ENCODE peak calls at places on chromosomes 12 and 14, in six cellular contexts. V, O, Z, E, Q and W are unnamed samples.

GRCh38 chr14:67599698-67600561 is at the start of gene PIGH:
- DNase-seq in V (peak), O (peak), Z (peak), E (peak), Q (peak), W (peak)

GRCh38 chr12:50003595-50003994 is 21.7 kb downstream of the RACGAP1 start:
- DNase-seq in V (no peak), O (no peak), Z (no peak), E (no peak), Q (no peak), W (no peak)

GRCh38 chr14:58107947-58108552 is 44.0 kb downstream of the ARMH4 start:
- DNase-seq in V (no peak), O (no peak), Z (peak), E (peak), Q (peak), W (no peak)

GRCh38 chr14:88621090-88621489 is 58.3 kb downstream of the ZC3H14 start:
- DNase-seq in V (no peak), O (no peak), Z (no peak), E (no peak), Q (no peak), W (no peak)

GRCh38 chr14:67335781-67336180 is 23.8 kb downstream of the ATP6V1D start:
- DNase-seq in V (no peak), O (no peak), Z (no peak), E (peak), Q (no peak), W (no peak)

GRCh38 chr12:71014180-71014785 is 93.7 kb upstream of the PTPRR start:
- DNase-seq in V (no peak), O (no peak), Z (no peak), E (peak), Q (no peak), W (no peak)

GRCh38 chr14:48546996-48547395 is 871.6 kb upstream of the MDGA2 start:
- DNase-seq in V (no peak), O (no peak), Z (no peak), E (no peak), Q (no peak), W (no peak)

GRCh38 chr12:40692617-40693502 is 621 bp downstream of the CNTN1 start:
- DNase-seq in V (peak), O (no peak), Z (peak), E (no peak), Q (no peak), W (no peak)

GRCh38 chr12:59372971-59373370 is 222.9 kb upstream of the SLC16A7 start:
- DNase-seq in V (no peak), O (no peak), Z (no peak), E (peak), Q (no peak), W (no peak)

GRCh38 chr12:108610856-108611605 is 13.1 kb upstream of the TMEM119 start:
- DNase-seq in V (no peak), O (no peak), Z (no peak), E (no peak), Q (no peak), W (no peak)

GRCh38 chr12:95116341-95116740 is 42.9 kb upstream of the NR2C1 start:
- DNase-seq in V (no peak), O (no peak), Z (no peak), E (no peak), Q (no peak), W (no peak)

GRCh38 chr12:50635356-50635755 is 128.5 kb upstream of the ATF1 start:
- DNase-seq in V (no peak), O (no peak), Z (no peak), E (no peak), Q (no peak), W (no peak)

GRCh38 chr12:26861690-26862089 is 28.7 kb upstream of the ITPR2 start:
- DNase-seq in V (no peak), O (no peak), Z (no peak), E (no peak), Q (no peak), W (no peak)

GRCh38 chr12:76310110-76310509 is 38.1 kb downstream of the BBS10 start:
- DNase-seq in V (no peak), O (no peak), Z (no peak), E (no peak), Q (no peak), W (no peak)

GRCh38 chr12:87779858-87780498 is 249.2 kb downstream of the C12orf50 start:
- DNase-seq in V (peak), O (no peak), Z (no peak), E (no peak), Q (no peak), W (no peak)

GRCh38 chr14:89598548-89599186 is 181.6 kb upstream of the FOXN3 start:
- DNase-seq in V (no peak), O (no peak), Z (no peak), E (no peak), Q (no peak), W (no peak)

GRCh38 chr14:34593740-34594375 is 36.1 kb downstream of the SNX6 start:
- DNase-seq in V (no peak), O (no peak), Z (no peak), E (no peak), Q (peak), W (no peak)

GRCh38 chr14:80213602-80214001 is 2.3 kb upstream of the DIO2 start:
- DNase-seq in V (no peak), O (peak), Z (no peak), E (peak), Q (peak), W (no peak)

GRCh38 chr12:130146532-130146931 is 15.7 kb upstream of the FZD10 start:
- DNase-seq in V (no peak), O (no peak), Z (no peak), E (no peak), Q (no peak), W (no peak)

GRCh38 chr12:2115101-2115845 is 62.5 kb downstream of the CACNA1C start:
- DNase-seq in V (no peak), O (no peak), Z (no peak), E (no peak), Q (no peak), W (no peak)

GRCh38 chr14:104735830-104736642 is 12.0 kb downstream of the ADSS1 start:
- DNase-seq in V (no peak), O (no peak), Z (peak), E (no peak), Q (peak), W (peak)

GRCh38 chr12:67531051-67531450 is 117.5 kb upstream of the DYRK2 start:
- DNase-seq in V (no peak), O (no peak), Z (no peak), E (no peak), Q (no peak), W (no peak)

GRCh38 chr12:124149287-124149686 is 145.6 kb upstream of the RFLNA start:
- DNase-seq in V (no peak), O (no peak), Z (no peak), E (no peak), Q (no peak), W (no peak)

GRCh38 chr12:124913474-124914391 is 717 bp downstream of the UBC start:
- DNase-seq in V (peak), O (no peak), Z (peak), E (peak), Q (peak), W (peak)

GRCh38 chr12:62435337-62436163 is 31.1 kb upstream of the MON2 start:
- DNase-seq in V (peak), O (peak), Z (peak), E (peak), Q (peak), W (no peak)

GRCh38 chr12:125331342-125332052 is 266.3 kb downstream of the AACS start:
- DNase-seq in V (no peak), O (no peak), Z (no peak), E (no peak), Q (no peak), W (no peak)

GRCh38 chr12:22459872-22460490 is 84.4 kb downstream of the C2CD5 start:
- DNase-seq in V (no peak), O (no peak), Z (no peak), E (peak), Q (no peak), W (no peak)

GRCh38 chr12:1691123-1692007 is 495 bp downstream of the ADIPOR2 start:
- DNase-seq in V (no peak), O (peak), Z (peak), E (peak), Q (peak), W (peak)

GRCh38 chr12:2265461-2266167 is 212.8 kb downstream of the CACNA1C start:
- DNase-seq in V (no peak), O (no peak), Z (no peak), E (no peak), Q (no peak), W (no peak)

GRCh38 chr12:124774462-124775167 is 89.0 kb downstream of the SCARB1 start:
- DNase-seq in V (no peak), O (no peak), Z (peak), E (no peak), Q (peak), W (no peak)

GRCh38 chr12:52191841-52192791 is at the start of gene KRT80:
- DNase-seq in V (peak), O (no peak), Z (no peak), E (peak), Q (peak), W (peak)

GRCh38 chr14:68979722-68980552 is 835 bp upstream of the ACTN1 start:
- DNase-seq in V (peak), O (no peak), Z (no peak), E (peak), Q (peak), W (no peak)

GRCh38 chr14:27727371-27727770 is 1039.2 kb upstream of the FOXG1 start:
- DNase-seq in V (no peak), O (no peak), Z (no peak), E (no peak), Q (no peak), W (no peak)

GRCh38 chr12:101779626-101780025 is 40.4 kb upstream of the SYCP3 start:
- DNase-seq in V (no peak), O (no peak), Z (no peak), E (no peak), Q (no peak), W (no peak)

GRCh38 chr14:92437729-92438280 is 75.8 kb upstream of the RIN3 start:
- DNase-seq in V (no peak), O (no peak), Z (no peak), E (no peak), Q (no peak), W (no peak)

GRCh38 chr12:68400231-68400829 is 68.2 kb upstream of the MDM1 start:
- DNase-seq in V (no peak), O (no peak), Z (no peak), E (no peak), Q (no peak), W (no peak)

GRCh38 chr14:105168979-105169507 is 467 bp upstream of the JAG2 start:
- DNase-seq in V (no peak), O (no peak), Z (no peak), E (no peak), Q (no peak), W (no peak)

DNA sequence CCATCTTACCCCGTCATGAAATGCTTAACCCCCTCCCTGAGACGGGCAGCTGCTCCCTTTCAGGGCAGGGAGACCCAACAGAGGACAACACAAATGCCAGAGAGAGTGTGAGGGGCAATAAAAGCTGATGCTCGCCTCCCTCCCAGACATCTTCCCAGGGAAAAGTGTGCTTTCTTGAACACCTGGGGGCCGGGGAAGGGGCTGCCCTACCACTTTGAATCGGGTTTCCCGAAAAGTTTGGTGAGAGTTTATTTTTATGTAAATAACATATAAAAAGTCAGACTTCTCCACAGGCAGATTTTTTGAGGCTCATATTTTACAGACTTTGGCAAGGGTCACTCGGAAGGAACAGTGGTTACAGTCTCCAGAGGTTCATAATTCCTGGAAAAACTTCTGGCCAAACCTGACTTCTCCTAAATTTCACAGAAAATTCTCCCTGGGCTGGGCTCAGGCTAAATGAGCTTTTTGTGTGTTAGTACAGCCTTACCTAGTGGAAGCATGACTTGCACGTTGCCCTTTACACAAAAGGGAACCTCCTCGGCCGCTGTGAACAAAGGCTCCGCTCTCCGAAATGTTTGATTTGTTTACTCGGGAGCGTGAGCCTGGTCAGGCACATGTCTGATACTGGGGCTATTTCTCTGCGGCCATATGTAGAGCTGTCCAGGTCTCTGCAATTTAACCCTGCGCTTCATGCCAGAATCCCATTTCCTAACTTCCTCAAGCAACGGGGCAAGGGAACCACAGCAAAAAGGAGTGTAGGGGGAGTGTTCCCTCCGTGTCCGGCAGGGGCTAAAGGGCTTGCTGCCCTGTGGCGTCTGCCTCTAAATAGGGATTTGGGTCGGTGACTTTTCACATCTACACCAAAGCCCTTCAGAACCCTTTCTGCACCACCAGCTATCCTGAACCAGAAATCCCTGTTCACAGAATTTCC is 3.4 kb downstream of the RTL1 start:
- DNase-seq in V (no peak), O (no peak), Z (no peak), E (no peak), Q (peak), W (no peak)
- TF ChIP-seq CTCF in V (no peak), O (peak), Z (no peak), E (no peak), Q (no peak), W (no peak)

DNA sequence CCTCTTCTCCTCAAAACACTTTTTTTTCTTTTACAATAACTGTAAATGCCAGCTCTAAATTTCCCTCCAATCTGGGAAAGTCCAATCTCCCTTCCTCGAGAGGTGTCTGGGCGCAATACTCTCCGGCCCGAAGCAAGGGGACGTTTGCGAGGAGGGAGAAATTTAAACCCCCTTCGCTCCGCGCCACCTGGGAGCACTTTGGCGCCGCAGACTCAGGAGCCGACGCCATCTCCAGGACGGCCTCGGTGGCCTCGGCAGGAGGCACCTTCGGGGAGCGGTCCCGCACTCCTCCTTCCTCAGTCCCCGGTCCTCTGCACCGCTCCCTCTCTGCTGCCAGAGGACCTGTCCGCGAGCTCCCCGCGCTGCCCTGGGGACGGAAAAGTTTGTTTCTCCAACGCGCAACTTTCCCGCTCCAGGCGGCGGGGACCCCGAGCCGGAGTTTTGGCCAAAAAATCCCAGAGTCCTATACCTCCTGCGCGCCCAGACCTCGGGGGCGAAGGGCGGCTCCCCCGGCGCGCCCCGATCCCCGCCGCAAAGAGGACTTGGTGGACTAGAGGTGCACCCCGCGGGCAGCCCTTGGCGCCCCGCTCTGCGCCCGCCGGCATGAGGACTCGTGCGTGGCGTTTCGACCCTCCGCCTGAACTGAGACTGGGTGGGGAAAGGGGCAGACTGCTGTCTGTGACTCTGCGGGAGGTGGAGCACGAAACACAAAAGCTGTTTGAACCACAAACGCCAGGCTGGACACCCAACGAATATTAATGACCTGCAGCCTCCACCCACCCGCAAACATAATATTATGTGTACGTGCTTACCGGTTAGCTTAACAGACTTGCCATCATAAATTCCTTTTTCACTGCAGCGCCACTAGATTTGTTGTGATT is 95.1 kb upstream of the HMGA2 start:
- DNase-seq in V (no peak), O (no peak), Z (no peak), E (peak), Q (no peak), W (peak)
- TF ChIP-seq CTCF in V (no peak), O (no peak), Z (no peak), E (no peak), Q (no peak), W (peak)

GRCh38 chr14:102594514-102595175 is 2.2 kb downstream of the RCOR1 start:
- DNase-seq in V (peak), O (no peak), Z (peak), E (peak), Q (peak), W (no peak)
- TF ChIP-seq CTCF in V (peak), O (peak), Z (peak), E (peak), Q (peak), W (peak)

GRCh38 chr12:53984901-53985357 is at the start of gene HOXC10:
- DNase-seq in V (peak), O (no peak), Z (peak), E (peak), Q (peak), W (no peak)
- TF ChIP-seq CTCF in V (peak), O (peak), Z (peak), E (peak), Q (peak), W (peak)

DNA sequence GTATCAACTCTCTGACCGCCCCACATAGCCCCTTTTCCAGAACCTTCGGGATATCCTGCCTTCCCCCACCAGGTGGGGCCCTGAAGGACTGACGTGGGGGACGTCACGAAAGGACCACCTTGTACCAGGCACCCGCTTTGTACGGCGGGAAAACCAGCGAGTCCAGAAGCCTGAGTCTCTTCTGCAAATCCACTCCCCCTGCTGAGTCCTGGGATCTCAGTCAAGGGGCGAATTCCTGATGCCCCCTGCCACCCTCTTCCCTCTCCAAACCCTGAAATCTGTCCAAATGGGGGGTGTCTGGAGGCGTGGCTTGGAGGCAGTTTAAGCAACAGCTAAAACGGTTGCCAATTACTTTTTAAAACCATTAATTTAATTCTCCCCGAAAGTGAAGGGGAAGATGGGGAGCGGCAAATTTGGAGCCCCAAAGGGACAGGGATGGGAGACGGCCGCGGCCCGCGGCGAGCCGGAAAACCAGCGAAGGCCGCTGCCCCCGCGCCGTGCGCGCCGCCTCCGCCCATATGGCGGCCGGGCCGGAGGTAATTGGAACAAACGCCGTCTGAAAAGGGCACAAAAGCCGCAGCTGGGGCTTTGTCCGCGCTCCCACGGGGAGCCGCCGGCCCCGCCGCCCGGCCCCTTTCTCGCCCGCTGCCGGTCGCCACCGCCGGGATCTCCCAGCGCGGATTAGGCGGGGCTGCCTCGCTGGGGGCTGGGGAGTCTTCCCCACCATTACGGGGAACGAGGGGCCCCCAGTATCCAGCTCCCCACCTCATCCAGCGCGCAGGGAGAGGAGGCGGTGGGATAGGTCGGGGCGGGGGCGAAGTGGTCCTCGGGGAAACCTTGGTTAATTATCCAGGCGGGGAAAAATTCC is 6.6 kb downstream of the LHX5 start:
- DNase-seq in V (no peak), O (no peak), Z (no peak), E (no peak), Q (no peak), W (no peak)
- TF ChIP-seq CTCF in V (no peak), O (no peak), Z (no peak), E (no peak), Q (no peak), W (no peak)

DNA sequence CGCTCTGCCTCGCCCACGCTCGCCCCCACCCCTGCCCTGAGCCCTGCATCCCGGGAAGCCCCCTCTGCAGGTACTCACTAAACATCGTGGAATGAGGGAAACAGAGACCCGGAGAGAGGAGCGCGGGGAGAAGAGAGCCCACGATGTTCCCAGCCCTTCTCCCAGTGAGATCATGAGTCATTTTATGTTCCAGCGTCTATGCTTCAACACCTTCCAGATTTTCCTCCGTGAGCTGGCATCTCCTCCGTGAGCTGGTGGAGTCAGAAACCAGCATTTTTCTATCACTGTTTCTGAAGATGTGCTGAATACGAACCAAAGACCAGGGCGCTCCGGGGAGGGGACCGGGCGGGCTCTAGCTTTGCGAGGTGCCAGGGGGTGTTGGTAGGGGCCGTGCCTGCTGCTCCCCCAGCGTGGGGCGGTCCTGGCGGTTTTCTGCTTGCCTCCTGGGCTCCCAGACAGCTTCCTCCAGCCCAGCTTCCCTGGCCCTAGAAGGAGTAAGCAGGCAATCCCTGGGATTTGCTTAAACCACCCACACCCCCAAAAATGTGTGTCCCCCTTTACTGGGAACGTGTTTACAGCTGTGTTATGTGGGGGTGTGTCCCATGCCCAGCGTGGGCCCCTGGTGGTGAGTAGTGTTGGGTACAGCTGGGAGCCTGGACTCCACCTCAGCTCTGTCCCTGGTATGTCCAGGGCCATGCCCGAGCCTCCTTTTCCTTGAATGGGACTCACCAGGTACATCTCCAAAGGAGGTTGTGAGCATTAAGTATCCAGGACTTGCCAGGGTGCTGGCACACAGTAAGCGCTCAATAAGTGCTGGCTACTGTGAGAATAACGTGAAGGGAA is 74.2 kb downstream of the DIO3 start:
- DNase-seq in V (no peak), O (no peak), Z (no peak), E (no peak), Q (no peak), W (no peak)
- TF ChIP-seq CTCF in V (no peak), O (peak), Z (no peak), E (no peak), Q (no peak), W (no peak)